ENCODE peak calls at places on chromosomes 4 and X, in four cellular contexts. M is tibial nerve, X is IMR-90, I is HCT116. L is an unnamed sample.

GRCh38 chrX:117972681-117973080 is 143.9 kb downstream of the KLHL13 start:
- DNase-seq in I (no peak), M (no peak), X (peak; percentile 40), L (no peak)

GRCh38 chr4:77347341-77347740 is 190.3 kb downstream of the CCNG2 start:
- DNase-seq in I (no peak), X (no peak), M (no peak), L (no peak)

GRCh38 chr4:80101086-80101767 is 28.2 kb upstream of the ANTXR2 start:
- DNase-seq in X (no peak), M (no peak), I (no peak), L (no peak)

GRCh38 chrX:44036336-44036735 is 63.1 kb upstream of the NDP start:
- DNase-seq in M (no peak), I (no peak), X (peak; percentile 55), L (no peak)

GRCh38 chr4:140044314-140044991 is 109.5 kb downstream of the MAML3 start:
- DNase-seq in I (no peak), X (peak; percentile 49), M (no peak), L (no peak)

GRCh38 chr4:100169796-100170485 is 20.3 kb downstream of the DDIT4L start:
- DNase-seq in X (peak; percentile 32), M (no peak), I (no peak), L (no peak)

GRCh38 chr4:150746156-150746555 is 164.2 kb downstream of the MAB21L2 start:
- DNase-seq in I (no peak), M (no peak), X (peak; percentile 65), L (no peak)

GRCh38 chr4:147580396-147580795 is 36.8 kb upstream of the TMEM184C start:
- DNase-seq in M (no peak), X (peak; percentile 82), I (no peak), L (no peak)

GRCh38 chr4:23374280-23374679 is 515.6 kb downstream of the PPARGC1A start:
- DNase-seq in I (no peak), M (no peak), X (no peak), L (peak; percentile 19)

GRCh38 chr4:17597517-17597916 is 16.9 kb upstream of the MED28 start:
- DNase-seq in I (no peak), X (peak; percentile 6), M (no peak), L (no peak)

GRCh38 chr4:184163813-184164212 is 53.9 kb downstream of the ENPP6 start:
- DNase-seq in X (peak; percentile 6), M (peak; percentile 22), I (no peak), L (no peak)

GRCh38 chr4:138632856-138633255 is 382.7 kb upstream of the NOCT start:
- DNase-seq in I (no peak), X (no peak), M (no peak), L (no peak)

GRCh38 chrX:104151037-104151436 is 5.8 kb downstream of the SLC25A53 start:
- DNase-seq in I (no peak), M (no peak), X (no peak), L (no peak)

GRCh38 chrX:104156630-104157529 is at the start of gene SLC25A53:
- DNase-seq in X (peak; percentile 71), M (peak; percentile 69), I (peak; percentile 70), L (peak; percentile 66)
- TF ChIP-seq POLR2A in X (peak; percentile 73), M (peak; percentile 49), I (no peak), L (peak; percentile 50)

DNA sequence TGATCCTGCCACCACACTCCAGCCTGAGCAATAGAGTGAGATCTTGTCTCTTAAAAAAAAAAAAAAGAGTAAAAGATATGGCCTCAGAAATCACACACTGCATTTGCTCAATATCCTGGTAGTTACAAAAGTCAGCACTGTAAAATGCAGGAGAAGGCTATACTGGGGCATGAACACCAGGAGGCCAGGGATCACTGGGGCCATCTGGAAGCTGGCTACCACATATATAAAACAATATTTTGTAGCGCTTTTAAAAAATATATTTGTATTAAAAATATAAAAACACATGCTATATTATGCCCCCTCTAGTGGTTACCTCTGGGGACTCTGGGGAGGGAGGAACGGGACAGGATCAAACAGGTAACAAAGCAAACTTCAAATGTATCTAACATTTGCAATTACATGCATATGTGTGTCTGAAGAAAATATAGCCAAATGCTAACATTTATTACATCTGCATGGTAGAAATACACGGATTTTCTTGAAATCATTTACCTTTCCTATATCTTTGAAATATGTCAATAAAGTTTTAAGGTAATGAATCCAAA is 4.0 kb downstream of the C4orf46 start:
- DNase-seq in M (no peak), I (no peak), X (peak; percentile 25), L (no peak)
- TF ChIP-seq CTCF in M (no peak), I (peak; percentile 51), X (peak; percentile 39), L (no peak)

GRCh38 chr4:169757575-169758184 is at the start of gene HPF1:
- DNase-seq in I (peak; percentile 90), X (peak; percentile 75), M (peak; percentile 94), L (peak; percentile 84)
- TF ChIP-seq POLR2A in I (no peak), X (no peak), M (peak; percentile 60), L (peak; percentile 54)

GRCh38 chr4:109803924-109804571 is 2.2 kb upstream of the CFI start:
- DNase-seq in M (no peak), I (peak; percentile 51), X (peak; percentile 37), L (no peak)
- TF ChIP-seq CTCF in M (peak; percentile 24), I (peak; percentile 62), X (peak; percentile 43), L (no peak)

DNA sequence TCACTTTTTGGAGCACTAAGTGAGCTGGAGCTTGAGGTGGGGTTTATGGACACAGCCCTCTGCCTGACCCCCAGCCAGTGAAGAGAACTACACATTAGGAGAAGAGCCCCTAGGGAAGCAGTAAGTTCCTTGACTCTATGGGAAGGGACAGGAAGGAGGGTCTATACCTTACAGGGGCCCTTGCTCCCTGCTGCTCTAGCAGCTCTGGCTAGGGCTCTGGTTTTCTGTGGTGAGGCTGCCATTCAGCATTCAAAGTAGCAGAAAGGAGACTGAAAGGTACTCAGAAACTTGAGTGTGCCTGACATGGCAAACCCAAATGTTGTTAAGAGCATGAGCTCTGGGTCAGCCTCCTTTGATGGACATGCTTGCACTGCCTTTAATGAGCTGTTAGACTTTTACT is 144.0 kb upstream of the KIT start:
- DNase-seq in M (no peak), I (no peak), X (no peak), L (no peak)
- TF ChIP-seq POLR2A in M (no peak), I (no peak), X (no peak), L (no peak)

GRCh38 chrX:99857455-99857854 is 552.6 kb downstream of the PCDH19 start:
- DNase-seq in I (no peak), M (no peak), X (no peak), L (no peak)
- TF ChIP-seq CTCF in I (no peak), M (no peak), X (no peak), L (no peak)

GRCh38 chr4:6986781-6987565 is 56.2 kb upstream of the TADA2B start:
- DNase-seq in M (peak; percentile 93), I (peak; percentile 71), X (peak; percentile 90), L (peak; percentile 95)
- TF ChIP-seq POLR2A in M (peak; percentile 87), I (no peak), X (no peak), L (peak; percentile 89)

GRCh38 chr4:39655866-39656265 is 17.2 kb upstream of the SMIM14 start:
- DNase-seq in X (peak; percentile 10), I (no peak), M (peak; percentile 15), L (no peak)

GRCh38 chr4:39660757-39661156 is 22.1 kb upstream of the SMIM14 start:
- DNase-seq in I (no peak), M (no peak), X (no peak), L (no peak)

GRCh38 chr4:39660045-39660444 is 21.4 kb upstream of the SMIM14 start:
- DNase-seq in M (no peak), X (no peak), I (no peak), L (no peak)

GRCh38 chr4:39657465-39657864 is 18.8 kb upstream of the SMIM14 start:
- DNase-seq in I (no peak), M (no peak), X (no peak), L (no peak)

GRCh38 chr4:39658756-39659155 is 20.1 kb upstream of the SMIM14 start:
- DNase-seq in X (peak; percentile 7), M (no peak), I (no peak), L (no peak)
- TF ChIP-seq CTCF in X (peak; percentile 66), M (peak; percentile 6), I (peak; percentile 38), L (no peak)

DNA sequence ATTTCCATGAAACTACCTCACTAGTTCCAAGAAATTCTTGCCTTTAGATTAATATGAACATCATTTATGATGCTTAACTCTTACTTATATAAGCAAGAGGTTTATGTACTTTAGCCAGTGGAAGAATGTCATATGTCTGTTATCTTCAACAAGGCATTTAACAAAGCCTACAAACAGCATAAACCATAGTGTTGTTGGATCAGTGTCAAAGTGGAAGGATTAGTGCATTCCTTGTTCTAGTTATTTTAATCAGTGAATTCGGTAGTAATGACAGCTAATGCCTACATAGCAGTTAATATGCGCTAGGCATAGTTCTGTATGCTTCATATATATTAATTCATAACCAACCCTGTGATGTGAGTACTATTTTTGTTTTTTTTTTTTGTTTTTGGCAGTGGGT is 3.1 kb downstream of the PI4K2B start:
- DNase-seq in X (no peak), M (no peak), I (no peak), L (no peak)
- TF ChIP-seq POLR2A in X (no peak), M (no peak), I (no peak), L (no peak)

DNA sequence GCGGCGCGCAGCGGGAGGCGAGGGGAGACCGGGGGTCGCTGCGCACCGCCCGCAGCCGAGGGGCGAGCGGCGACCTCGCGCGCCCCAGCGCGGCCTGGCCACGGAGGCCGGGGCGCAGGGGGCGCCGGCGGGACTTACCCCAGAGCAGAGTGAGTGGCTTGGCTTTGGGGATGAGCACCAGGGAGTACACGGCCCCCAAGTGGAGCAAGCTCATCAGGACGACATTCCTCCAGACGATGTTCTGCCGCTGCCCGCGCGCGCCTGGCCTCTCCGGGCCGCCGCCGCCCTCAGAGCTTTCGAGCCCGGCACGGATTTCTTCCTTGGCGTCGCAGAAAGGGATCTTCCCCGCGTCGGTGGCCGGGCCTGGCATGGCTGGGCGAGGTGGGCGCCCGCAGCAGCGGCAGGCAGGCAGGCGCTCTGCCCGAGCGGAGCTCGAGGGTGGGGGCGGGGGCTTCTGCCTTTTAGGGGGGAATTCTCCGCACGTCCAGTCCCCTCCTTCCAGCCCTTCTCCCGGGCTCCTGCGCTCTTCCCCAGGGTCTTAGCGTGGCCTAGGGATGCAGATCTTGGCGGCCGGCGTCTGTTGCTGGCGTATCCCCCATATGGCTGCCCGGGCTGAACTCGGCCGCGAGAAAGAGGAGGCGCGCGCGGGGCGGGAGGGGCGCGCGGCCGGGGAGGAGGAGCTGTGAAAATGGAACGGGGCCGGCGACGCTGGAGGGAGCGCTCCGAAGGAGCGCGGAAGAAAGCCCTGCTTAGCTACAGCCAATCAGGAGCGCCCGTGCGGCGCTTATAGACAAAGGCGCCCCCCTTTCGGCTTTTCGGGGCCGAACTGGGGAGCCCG is at the start of gene SCD5:
- DNase-seq in M (peak; percentile 59), I (peak; percentile 55), X (peak; percentile 82), L (peak; percentile 12)
- TF ChIP-seq CTCF in M (no peak), I (no peak), X (no peak), L (no peak)